ENCODE peak calls at places on chromosomes 2 and 18, in five cellular contexts. K is iPS-NIHi11, S is GM23248, G is NCI-H2081, R is AML-193. I is an unnamed sample.

GRCh38 chr2:138512672-138513071 is 11.1 kb downstream of the SPOPL start:
- DNase-seq in K (no peak), S (no peak), G (no peak), R (no peak), I (no peak)

GRCh38 chr2:26754539-26754938 is 9.5 kb upstream of the SLC35F6 start:
- DNase-seq in K (no peak), S (no peak), G (no peak), R (no peak), I (no peak)

GRCh38 chr2:176092270-176093144 is at the start of gene HOXD13:
- DNase-seq in K (peak), S (peak), G (peak), R (no peak), I (no peak)

GRCh38 chr2:240233891-240234502 is 93.5 kb upstream of the OTOS start:
- DNase-seq in K (no peak), S (no peak), G (no peak), R (no peak), I (no peak)

GRCh38 chr2:45938649-45939511 is 287.4 kb downstream of the PRKCE start:
- DNase-seq in K (peak), S (peak), G (peak), R (no peak), I (peak)

GRCh38 chr2:61762292-61762691 is 91.6 kb downstream of the FAM161A start:
- DNase-seq in K (no peak), S (peak), G (no peak), R (no peak), I (no peak)

GRCh38 chr2:97871096-97871780 is 124.5 kb downstream of the TMEM131 start:
- DNase-seq in K (no peak), S (peak), G (no peak), R (no peak), I (peak)

GRCh38 chr2:135561925-135562324 is 30.6 kb downstream of the R3HDM1 start:
- DNase-seq in K (no peak), S (no peak), G (no peak), R (no peak), I (no peak)

GRCh38 chr2:235206980-235207579 is 255.3 kb downstream of the SH3BP4 start:
- DNase-seq in K (no peak), S (no peak), G (no peak), R (no peak), I (no peak)

GRCh38 chr2:191252699-191253098 is 7.5 kb downstream of the MYO1B start:
- DNase-seq in K (no peak), S (no peak), G (no peak), R (no peak), I (no peak)

GRCh38 chr2:237533668-237534138 is 32.7 kb upstream of the PRLH start:
- DNase-seq in K (no peak), S (peak), G (no peak), R (no peak), I (no peak)

GRCh38 chr2:12754643-12755042 is 37.9 kb downstream of the TRIB2 start:
- DNase-seq in K (peak), S (no peak), G (no peak), R (no peak), I (no peak)

GRCh38 chr2:24349097-24349496 is 11.2 kb downstream of the ITSN2 start:
- DNase-seq in K (no peak), S (no peak), G (no peak), R (no peak), I (no peak)

GRCh38 chr2:196725218-196725617 is 74.3 kb downstream of the GTF3C3 start:
- DNase-seq in K (no peak), S (no peak), G (no peak), R (no peak), I (peak)

GRCh38 chr2:142130111-142131015 is 453 bp downstream of the LRP1B start:
- DNase-seq in K (peak), S (peak), G (peak), R (no peak), I (peak)

GRCh38 chr2:241224068-241224850 is 35.8 kb downstream of the ANO7 start:
- DNase-seq in K (no peak), S (peak), G (no peak), R (no peak), I (peak)

GRCh38 chr2:101560780-101561315 is 85.9 kb upstream of the RFX8 start:
- DNase-seq in K (no peak), S (no peak), G (no peak), R (peak), I (no peak)

GRCh38 chr2:112472547-112473263 is 9.3 kb upstream of the TTL start:
- DNase-seq in K (no peak), S (no peak), G (no peak), R (no peak), I (no peak)

GRCh38 chr2:226788881-226789485 is 10.6 kb downstream of the IRS1 start:
- DNase-seq in K (no peak), S (peak), G (no peak), R (no peak), I (peak)

GRCh38 chr2:201558665-201559064 is 84.6 kb downstream of the TMEM237 start:
- DNase-seq in K (no peak), S (no peak), G (no peak), R (no peak), I (no peak)

GRCh38 chr2:101763496-101764333 is 66.2 kb downstream of the MAP4K4 start:
- DNase-seq in K (no peak), S (peak), G (no peak), R (no peak), I (no peak)

GRCh38 chr2:121689356-121689755 is 40.1 kb upstream of the CLASP1 start:
- DNase-seq in K (peak), S (peak), G (peak), R (no peak), I (peak)

GRCh38 chr2:77578354-77578753 is 56.2 kb upstream of the LRRTM4 start:
- DNase-seq in K (no peak), S (no peak), G (no peak), R (no peak), I (no peak)

GRCh38 chr2:206260427-206261012 is 13.9 kb upstream of the ZDBF2 start:
- DNase-seq in K (no peak), S (peak), G (no peak), R (no peak), I (peak)

GRCh38 chr2:43114210-43114609 is 112.2 kb downstream of the ZFP36L2 start:
- DNase-seq in K (no peak), S (no peak), G (no peak), R (no peak), I (peak)

GRCh38 chr2:89848763-89849162 is 1157.3 kb downstream of the RPIA start:
- DNase-seq in K (no peak), S (no peak), G (no peak), R (no peak), I (no peak)

GRCh38 chr2:5946210-5947118 is 254.3 kb downstream of the SOX11 start:
- DNase-seq in K (peak), S (no peak), G (no peak), R (no peak), I (no peak)

GRCh38 chr18:27109403-27109802 is 75.7 kb downstream of the CHST9 start:
- DNase-seq in K (no peak), S (no peak), G (peak), R (no peak), I (no peak)

GRCh38 chr2:207308519-207309224 is 142.9 kb upstream of the KLF7 start:
- DNase-seq in K (no peak), S (no peak), G (no peak), R (no peak), I (no peak)

GRCh38 chr18:58527116-58528010 is 101.5 kb downstream of the ALPK2 start:
- DNase-seq in K (no peak), S (peak), G (no peak), R (no peak), I (peak)

GRCh38 chr2:147331790-147332419 is 512.9 kb upstream of the ACVR2A start:
- DNase-seq in K (peak), S (peak), G (peak), R (no peak), I (peak)

GRCh38 chr2:76748581-76749296 is 773.4 kb downstream of the LRRTM4 start:
- DNase-seq in K (no peak), S (no peak), G (peak), R (no peak), I (no peak)

I was measured in fibroblast of the aortic adventitia.